ENCODE peak calls at places on chromosome 15, in six cellular contexts. H is K562, O is A549, T is HepG2, P is H1, A is endothelial cell of umbilical vein. E is an unnamed sample.

GRCh38 chr15:99169769-99170311 is 65.0 kb downstream of the SYNM start:
- DNase-seq in H (no peak), O (no peak), T (no peak), P (no peak), A (no peak), E (no peak)

GRCh38 chr15:82021021-82021420 is 24.8 kb downstream of the MEX3B start:
- DNase-seq in H (no peak), O (no peak), T (no peak), P (no peak), A (no peak), E (no peak)

GRCh38 chr15:78370013-78370412 is 29.9 kb downstream of the CRABP1 start:
- DNase-seq in H (no peak), O (no peak), T (no peak), P (no peak), A (no peak), E (no peak)

GRCh38 chr15:98868564-98868963 is 139.0 kb downstream of the PGPEP1L start:
- DNase-seq in H (no peak), O (peak), T (no peak), P (no peak), A (no peak), E (no peak)

GRCh38 chr15:39621961-39622360 is 41.1 kb downstream of the THBS1 start:
- DNase-seq in H (no peak), O (no peak), T (no peak), P (no peak), A (no peak), E (no peak)

GRCh38 chr15:34358367-34358766 is 8.6 kb downstream of the LPCAT4 start:
- DNase-seq in H (peak), O (peak), T (no peak), P (no peak), A (no peak), E (no peak)

GRCh38 chr15:85479071-85479647 is 98.8 kb downstream of the AKAP13 start:
- DNase-seq in H (no peak), O (no peak), T (no peak), P (peak), A (peak), E (no peak)

GRCh38 chr15:72176155-72176554 is 21.4 kb downstream of the GRAMD2A start:
- DNase-seq in H (no peak), O (no peak), T (no peak), P (no peak), A (no peak), E (no peak)

GRCh38 chr15:57485869-57486268 is 105.8 kb upstream of the MYZAP start:
- DNase-seq in H (no peak), O (peak), T (peak), P (peak), A (peak), E (peak)

GRCh38 chr15:40790723-40791122 is 16.2 kb upstream of the ZFYVE19 start:
- DNase-seq in H (no peak), O (no peak), T (no peak), P (no peak), A (no peak), E (no peak)

GRCh38 chr15:40680151-40680550 is 14.8 kb upstream of the RAD51 start:
- DNase-seq in H (no peak), O (no peak), T (peak), P (no peak), A (no peak), E (no peak)

GRCh38 chr15:48170981-48171380 is 7.1 kb downstream of the MYEF2 start:
- DNase-seq in H (no peak), O (no peak), T (peak), P (no peak), A (no peak), E (no peak)

GRCh38 chr15:41957021-41957897 is 15.1 kb downstream of the EHD4 start:
- DNase-seq in H (no peak), O (no peak), T (no peak), P (no peak), A (peak), E (no peak)

GRCh38 chr15:77568960-77569646 is 63.6 kb downstream of the LINGO1 start:
- DNase-seq in H (peak), O (no peak), T (peak), P (no peak), A (no peak), E (no peak)

GRCh38 chr15:89851665-89852341 is 37.2 kb upstream of the ANPEP start:
- DNase-seq in H (no peak), O (no peak), T (no peak), P (no peak), A (peak), E (no peak)

GRCh38 chr15:79394231-79394630 is 37.9 kb upstream of the MINAR1 start:
- DNase-seq in H (no peak), O (no peak), T (no peak), P (no peak), A (peak), E (no peak)

GRCh38 chr15:92772626-92773244 is 117.2 kb upstream of the FAM174B start:
- DNase-seq in H (no peak), O (no peak), T (peak), P (no peak), A (no peak), E (no peak)

GRCh38 chr15:89225588-89225987 is 4.2 kb upstream of the RLBP1 start:
- DNase-seq in H (no peak), O (no peak), T (no peak), P (no peak), A (no peak), E (no peak)

GRCh38 chr15:81299630-81300273 is 24.2 kb downstream of the STARD5 start:
- DNase-seq in H (no peak), O (no peak), T (no peak), P (no peak), A (no peak), E (no peak)

GRCh38 chr15:79418693-79419279 is 13.3 kb upstream of the MINAR1 start:
- DNase-seq in H (no peak), O (no peak), T (no peak), P (no peak), A (no peak), E (no peak)

GRCh38 chr15:58758141-58758540 is 8.6 kb upstream of the ADAM10 start:
- DNase-seq in H (peak), O (peak), T (no peak), P (no peak), A (no peak), E (no peak)

GRCh38 chr15:38127306-38127731 is 125.3 kb upstream of the SPRED1 start:
- DNase-seq in H (no peak), O (peak), T (no peak), P (no peak), A (peak), E (no peak)

GRCh38 chr15:49718234-49718633 is 97.4 kb downstream of the DTWD1 start:
- DNase-seq in H (no peak), O (no peak), T (no peak), P (no peak), A (no peak), E (no peak)

GRCh38 chr15:26091184-26091583 is 228.1 kb upstream of the ATP10A start:
- DNase-seq in H (no peak), O (no peak), T (no peak), P (no peak), A (no peak), E (no peak)

GRCh38 chr15:78739206-78739605 is 72.1 kb downstream of the ADAMTS7 start:
- DNase-seq in H (no peak), O (no peak), T (no peak), P (no peak), A (no peak), E (no peak)

GRCh38 chr15:41980654-41981323 is 8.4 kb upstream of the EHD4 start:
- DNase-seq in H (no peak), O (no peak), T (no peak), P (no peak), A (peak), E (no peak)

GRCh38 chr15:77060560-77060959 is 10.3 kb downstream of the TSPAN3 start:
- DNase-seq in H (no peak), O (no peak), T (no peak), P (no peak), A (peak), E (no peak)

GRCh38 chr15:72050700-72051099 is 67.2 kb downstream of the MYO9A start:
- DNase-seq in H (no peak), O (no peak), T (no peak), P (no peak), A (no peak), E (no peak)

GRCh38 chr15:40695469-40695910 is 516 bp downstream of the RAD51 start:
- DNase-seq in H (peak), O (no peak), T (peak), P (no peak), A (peak), E (no peak)

GRCh38 chr15:59292393-59292792 is 80.3 kb downstream of the MYO1E start:
- DNase-seq in H (no peak), O (no peak), T (peak), P (no peak), A (peak), E (no peak)

GRCh38 chr15:101723161-101723873 is 956 bp downstream of the TARS3 start:
- DNase-seq in H (no peak), O (no peak), T (no peak), P (no peak), A (peak), E (no peak)

GRCh38 chr15:30992073-30992363 is 590 bp upstream of the MTMR10 start:
- DNase-seq in H (no peak), O (no peak), T (peak), P (no peak), A (no peak), E (no peak)

GRCh38 chr15:100880139-100880896 is 687 bp downstream of the ALDH1A3 start:
- DNase-seq in H (no peak), O (no peak), T (no peak), P (no peak), A (no peak), E (peak)

GRCh38 chr15:26628879-26629529 is 143.9 kb downstream of the GABRB3 start:
- DNase-seq in H (peak), O (peak), T (no peak), P (peak), A (peak), E (peak)

GRCh38 chr15:57510647-57511046 is 81.1 kb upstream of the MYZAP start:
- DNase-seq in H (no peak), O (no peak), T (no peak), P (no peak), A (peak), E (no peak)

GRCh38 chr15:56640127-56640526 is 93.2 kb downstream of the ZNF280D start:
- DNase-seq in H (no peak), O (no peak), T (no peak), P (no peak), A (no peak), E (no peak)

GRCh38 chr15:40054746-40055575 is 16.0 kb upstream of the SRP14 start:
- DNase-seq in H (no peak), O (no peak), T (no peak), P (no peak), A (no peak), E (no peak)

DNA sequence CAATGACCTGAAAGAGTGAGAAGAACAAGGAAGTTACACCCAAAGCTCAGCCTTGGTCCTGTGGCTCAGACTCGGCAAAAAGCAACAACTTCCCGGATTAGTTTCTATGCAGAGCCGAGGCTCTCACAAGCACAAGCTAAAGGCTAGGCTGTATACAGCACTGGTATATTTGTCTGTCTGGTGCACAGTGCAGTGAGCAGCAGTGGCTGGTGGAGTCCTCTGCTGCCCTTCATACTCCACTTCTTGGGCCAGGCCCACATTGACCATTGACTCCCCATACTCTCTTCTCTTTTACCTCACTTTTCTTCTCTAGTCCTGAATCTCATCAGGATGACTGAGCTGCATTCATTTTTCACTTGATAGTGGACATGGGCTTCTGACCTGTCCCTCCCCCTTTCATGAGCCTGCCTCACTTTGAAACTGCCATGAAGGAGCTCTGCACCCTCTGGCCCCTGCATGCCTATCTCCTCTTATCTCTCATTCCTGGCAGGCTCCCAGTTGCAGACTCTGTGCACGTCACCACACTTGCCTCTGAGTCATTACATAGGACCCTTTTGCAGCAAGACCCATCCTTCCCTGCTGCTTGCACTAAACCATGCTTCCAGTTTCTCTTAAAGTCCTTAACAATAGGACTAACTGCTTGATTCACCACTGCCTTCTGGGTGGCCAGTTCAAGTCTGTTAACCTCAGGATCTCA is 379.3 kb downstream of the NTRK3 start:
- DNase-seq in H (peak), O (peak), T (no peak), P (no peak), A (no peak), E (no peak)
- TF ChIP-seq JUN in H (no peak), O (no peak), T (no peak), P (no peak), A (no peak), E (no peak)

GRCh38 chr15:43483306-43484128 is 9.4 kb downstream of the TP53BP1 start:
- DNase-seq in H (peak), O (peak), T (no peak), P (no peak), A (peak), E (no peak)
- TF ChIP-seq JUN in H (no peak), O (no peak), T (no peak), P (no peak), A (no peak), E (no peak)

DNA sequence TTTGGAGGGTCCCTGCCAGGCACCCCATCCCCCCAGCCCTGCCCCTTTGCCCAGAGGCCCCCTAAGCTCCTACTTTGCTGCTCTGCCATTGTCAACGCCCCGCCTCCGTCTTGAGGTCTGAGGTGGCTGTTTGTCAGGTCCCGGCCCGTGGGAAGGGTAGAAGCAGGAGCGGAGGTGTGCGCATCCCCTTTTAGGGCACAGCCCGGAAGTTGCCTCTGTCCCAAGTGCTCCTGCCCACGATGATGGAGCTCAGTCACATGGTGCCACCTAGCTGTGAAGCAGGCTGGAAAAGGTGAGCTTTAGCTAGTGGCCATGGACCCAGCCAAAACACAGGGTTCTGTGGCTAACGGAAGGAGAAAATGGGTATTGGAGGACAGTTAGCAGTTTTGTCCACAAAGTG is 28.5 kb upstream of the LCTL start:
- DNase-seq in H (no peak), O (no peak), T (no peak), P (no peak), A (no peak), E (no peak)
- TF ChIP-seq JUN in H (no peak), O (no peak), T (no peak), P (no peak), A (no peak), E (no peak)

DNA sequence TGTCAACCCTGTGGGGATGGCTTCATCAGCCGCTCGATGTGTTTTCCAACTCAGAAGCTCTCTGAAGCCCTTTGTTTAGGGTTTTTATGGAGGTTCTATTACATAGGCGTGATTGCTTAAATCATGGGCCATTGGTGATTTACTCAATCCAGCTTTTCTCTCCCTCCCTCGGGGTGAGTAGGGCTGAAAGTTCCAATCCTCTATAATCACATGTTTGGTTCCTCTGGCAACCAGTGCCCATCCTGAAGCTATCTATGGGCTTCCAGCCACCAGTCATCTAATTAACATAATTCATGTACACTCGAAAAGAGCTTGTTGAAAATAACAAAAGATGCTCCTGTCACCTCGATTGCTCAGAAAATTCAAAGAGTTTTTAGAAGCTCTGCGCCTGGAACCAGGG is 51.6 kb downstream of the GATM start:
- DNase-seq in H (no peak), O (no peak), T (no peak), P (no peak), A (no peak), E (no peak)
- TF ChIP-seq JUN in H (no peak), O (no peak), T (no peak), P (no peak), A (no peak), E (no peak)

GRCh38 chr15:86776120-86776519 is 696.4 kb downstream of the AGBL1 start:
- DNase-seq in H (no peak), O (no peak), T (no peak), P (no peak), A (no peak), E (no peak)
- TF ChIP-seq JUN in H (no peak), O (no peak), T (no peak), P (no peak), A (no peak), E (no peak)

DNA sequence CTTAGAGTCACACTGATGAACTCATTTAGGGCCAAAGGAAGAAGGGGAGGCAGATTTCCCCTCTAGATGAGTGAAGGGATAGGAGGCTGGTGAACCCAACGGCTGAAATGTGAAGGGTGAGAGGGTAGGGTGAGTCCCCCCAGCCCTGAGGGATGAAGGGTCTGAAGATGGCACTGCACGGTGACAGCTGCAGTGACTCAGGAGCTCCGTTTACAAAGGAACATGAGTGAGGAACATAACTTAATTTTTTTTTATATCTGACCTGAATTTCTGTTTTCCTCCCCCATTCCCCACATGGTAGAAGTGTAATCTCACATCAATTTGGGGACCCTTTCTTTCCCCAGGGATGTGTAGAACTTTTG is 14.0 kb downstream of the SNX33 start:
- DNase-seq in H (no peak), O (no peak), T (no peak), P (no peak), A (no peak), E (no peak)
- TF ChIP-seq JUN in H (no peak), O (no peak), T (no peak), P (no peak), A (no peak), E (no peak)

GRCh38 chr15:73628976-73629854 is 4.0 kb downstream of the NPTN start:
- DNase-seq in H (no peak), O (no peak), T (peak), P (no peak), A (no peak), E (no peak)
- TF ChIP-seq JUN in H (no peak), O (no peak), T (no peak), P (no peak), A (no peak), E (no peak)

GRCh38 chr15:70049115-70049514 is 48.6 kb downstream of the TLE3 start:
- DNase-seq in H (no peak), O (no peak), T (no peak), P (no peak), A (no peak), E (no peak)
- TF ChIP-seq JUN in H (no peak), O (no peak), T (no peak), P (no peak), A (no peak), E (no peak)

DNA sequence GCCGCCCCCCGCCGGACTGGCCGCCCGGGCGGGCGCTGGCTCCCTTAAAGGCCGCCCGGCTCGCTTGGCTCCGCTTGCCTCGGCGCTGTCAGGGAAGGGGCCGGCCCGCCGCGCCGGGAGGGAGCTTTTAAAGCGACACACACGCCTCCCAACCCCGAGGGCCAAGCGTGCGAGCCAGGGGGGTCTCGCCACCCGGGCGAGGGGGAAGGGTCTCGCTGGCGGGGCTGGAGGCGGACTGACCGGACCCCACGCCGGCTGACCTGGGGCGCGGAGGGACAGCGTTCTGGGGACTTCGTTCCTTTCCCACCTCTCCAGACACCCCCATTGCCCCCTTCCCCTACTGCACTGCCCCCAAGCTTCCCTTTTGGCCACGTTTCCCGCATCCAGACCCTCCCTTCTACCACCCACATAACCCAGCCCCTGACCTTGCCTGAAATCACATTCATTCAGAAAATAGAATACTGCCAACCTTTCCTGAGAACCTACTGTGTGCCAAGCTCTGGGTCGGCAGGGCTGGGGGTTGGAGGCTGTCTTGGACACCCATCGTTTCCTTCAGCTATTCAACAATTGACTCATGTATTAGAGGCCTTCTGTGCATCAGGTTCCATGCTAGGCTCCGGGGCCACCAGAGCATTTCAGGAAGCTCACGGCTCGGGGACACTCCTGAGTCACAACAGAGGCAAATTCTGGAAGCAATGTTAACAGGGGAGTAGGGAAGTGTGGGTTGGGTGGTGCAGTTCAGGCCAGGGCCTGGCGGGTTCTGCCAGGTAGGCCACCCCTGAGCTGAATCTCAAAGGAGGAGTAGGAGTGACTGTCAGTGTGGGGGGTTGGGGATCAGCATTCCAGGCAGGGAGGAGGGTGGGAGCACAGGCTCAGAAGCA is at the start of gene INSYN1:
- DNase-seq in H (no peak), O (no peak), T (no peak), P (peak), A (no peak), E (peak)
- TF ChIP-seq JUN in H (no peak), O (no peak), T (no peak), P (no peak), A (no peak), E (no peak)

E was measured in WTC11.